ENCODE peak calls at places on chromosomes 3 and 15, in six cellular contexts. Q, Z, F, L, K and T are unnamed samples.

GRCh38 chr3:45211466-45212094 is 14.5 kb downstream of the TMEM158 start:
- DNase-seq in Q (no peak), Z (no peak), F (no peak), L (no peak), K (no peak), T (no peak)

GRCh38 chr3:155302476-155302875 is 9.0 kb upstream of the STRIT1 start:
- DNase-seq in Q (no peak), Z (no peak), F (no peak), L (peak), K (no peak), T (no peak)

GRCh38 chr15:57384816-57385215 is 8.5 kb downstream of the CGNL1 start:
- DNase-seq in Q (no peak), Z (no peak), F (no peak), L (peak), K (no peak), T (no peak)

GRCh38 chr3:171842864-171843511 is at the start of gene TMEM212:
- DNase-seq in Q (no peak), Z (no peak), F (no peak), L (peak), K (no peak), T (no peak)

GRCh38 chr3:70308760-70309159 is 3.7 kb downstream of the MDFIC2 start:
- DNase-seq in Q (no peak), Z (no peak), F (peak), L (peak), K (no peak), T (no peak)

GRCh38 chr3:13209334-13209733 is 136.1 kb upstream of the IQSEC1 start:
- DNase-seq in Q (no peak), Z (no peak), F (no peak), L (no peak), K (no peak), T (no peak)

GRCh38 chr3:45659661-45660566 is 29.3 kb upstream of the SACM1L start:
- DNase-seq in Q (peak), Z (no peak), F (peak), L (peak), K (peak), T (peak)

GRCh38 chr3:49928511-49929017 is 1.0 kb downstream of the MON1A start:
- DNase-seq in Q (no peak), Z (no peak), F (no peak), L (no peak), K (no peak), T (no peak)

GRCh38 chr15:55694652-55695150 is 48.3 kb downstream of the PRTG start:
- DNase-seq in Q (no peak), Z (no peak), F (no peak), L (no peak), K (no peak), T (no peak)

GRCh38 chr15:63918901-63919348 is 85.2 kb upstream of the HERC1 start:
- DNase-seq in Q (no peak), Z (no peak), F (no peak), L (no peak), K (no peak), T (no peak)

GRCh38 chr3:159881828-159882309 is 106.8 kb upstream of the IL12A start:
- DNase-seq in Q (peak), Z (no peak), F (no peak), L (no peak), K (no peak), T (no peak)

GRCh38 chr3:157064402-157064801 is 95.5 kb downstream of the CCNL1 start:
- DNase-seq in Q (no peak), Z (no peak), F (no peak), L (no peak), K (no peak), T (no peak)

GRCh38 chr15:90705212-90705611 is 11.9 kb upstream of the BLM start:
- DNase-seq in Q (no peak), Z (no peak), F (no peak), L (no peak), K (no peak), T (no peak)

GRCh38 chr3:77038928-77039605 is 832 bp upstream of the ROBO2 start:
- DNase-seq in Q (peak), Z (no peak), F (no peak), L (peak), K (no peak), T (no peak)

GRCh38 chr3:130963444-130963843 is 63.2 kb downstream of the ASTE1 start:
- DNase-seq in Q (no peak), Z (no peak), F (no peak), L (peak), K (no peak), T (no peak)

GRCh38 chr15:29308299-29308698 is 38.7 kb upstream of the NSMCE3 start:
- DNase-seq in Q (no peak), Z (no peak), F (no peak), L (no peak), K (no peak), T (no peak)

GRCh38 chr15:61393949-61394348 is 164.8 kb upstream of the RORA start:
- DNase-seq in Q (no peak), Z (no peak), F (no peak), L (peak), K (no peak), T (no peak)

GRCh38 chr3:52432225-52432624 is 12.7 kb downstream of the SEMA3G start:
- DNase-seq in Q (no peak), Z (peak), F (no peak), L (no peak), K (no peak), T (no peak)

GRCh38 chr3:186902154-186902553 is 28.2 kb upstream of the ST6GAL1 start:
- DNase-seq in Q (no peak), Z (no peak), F (no peak), L (no peak), K (no peak), T (no peak)

GRCh38 chr3:196619213-196619612 is 20.3 kb upstream of the NRROS start:
- DNase-seq in Q (no peak), Z (no peak), F (no peak), L (no peak), K (no peak), T (no peak)

GRCh38 chr3:190249414-190249813 is 72.8 kb downstream of the CLDN1 start:
- DNase-seq in Q (no peak), Z (no peak), F (no peak), L (no peak), K (no peak), T (no peak)
- TF ChIP-seq CTCF in Q (no peak), Z (no peak), F (no peak), L (no peak), K (no peak), T (peak)

GRCh38 chr3:79406175-79406574 is 361.6 kb downstream of the ROBO1 start:
- DNase-seq in Q (no peak), Z (no peak), F (no peak), L (no peak), K (no peak), T (no peak)
- TF ChIP-seq CTCF in Q (peak), Z (no peak), F (no peak), L (peak), K (no peak), T (peak)

GRCh38 chr3:48422272-48422671 is 7.6 kb downstream of the PLXNB1 start:
- DNase-seq in Q (no peak), Z (no peak), F (no peak), L (no peak), K (no peak), T (no peak)
- TF ChIP-seq CTCF in Q (peak), Z (no peak), F (no peak), L (no peak), K (no peak), T (no peak)

DNA sequence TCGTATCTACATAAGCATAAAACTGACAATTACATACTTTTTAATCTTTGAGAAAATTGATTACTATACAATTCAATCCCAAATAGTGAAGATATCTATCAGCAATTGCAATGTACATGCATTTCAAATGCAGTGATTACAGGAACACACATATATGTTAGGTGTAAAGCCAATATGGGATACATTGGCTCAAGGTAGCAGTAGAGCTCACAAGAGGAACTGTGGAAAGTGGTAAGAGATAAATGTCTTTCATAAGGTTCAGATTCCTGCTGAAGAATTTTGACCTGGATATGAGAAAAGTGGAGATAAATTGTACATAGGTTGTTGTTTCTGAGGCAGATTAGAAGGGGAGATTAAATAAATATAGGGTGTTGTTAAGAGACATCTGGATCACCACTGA is 1280.5 kb downstream of the OTOL1 start:
- DNase-seq in Q (peak), Z (no peak), F (no peak), L (no peak), K (no peak), T (no peak)
- TF ChIP-seq CTCF in Q (peak), Z (no peak), F (no peak), L (no peak), K (peak), T (no peak)

GRCh38 chr3:129822679-129823078 is 70.8 kb downstream of the TMCC1 start:
- DNase-seq in Q (no peak), Z (no peak), F (no peak), L (peak), K (no peak), T (no peak)
- TF ChIP-seq CTCF in Q (no peak), Z (no peak), F (no peak), L (no peak), K (no peak), T (no peak)